ENCODE peak calls at places on chromosomes 4 and X, in four cellular contexts. One of them, this sample, is unnamed.

GRCh38 chrX:56761167-56761566 is 32.1 kb downstream of the NBDY start:
- DNase-seq in endothelial cell: no peak
- DNase-seq in brain microvascular endothelial cell: no peak
- DNase-seq in WTC11: no peak
- DNase-seq in this sample: no peak

GRCh38 chrX:70029790-70030189 is 19.9 kb downstream of the AWAT2 start:
- DNase-seq in brain microvascular endothelial cell: no peak
- DNase-seq in WTC11: no peak
- DNase-seq in endothelial cell: no peak
- DNase-seq in this sample: no peak

GRCh38 chr4:7903686-7904085 is 36.0 kb downstream of the AFAP1 start:
- DNase-seq in brain microvascular endothelial cell: no peak
- DNase-seq in WTC11: no peak
- DNase-seq in endothelial cell: no peak
- DNase-seq in this sample: no peak

GRCh38 chr4:38106301-38106700 is 146.1 kb downstream of the PTTG2 start:
- DNase-seq in WTC11: no peak
- DNase-seq in endothelial cell: no peak
- DNase-seq in brain microvascular endothelial cell: peak
- DNase-seq in this sample: no peak

GRCh38 chr4:104395219-104395618 is 99.5 kb downstream of the CXXC4 start:
- DNase-seq in brain microvascular endothelial cell: no peak
- DNase-seq in WTC11: no peak
- DNase-seq in endothelial cell: no peak
- DNase-seq in this sample: no peak

GRCh38 chr4:21304061-21304541 is 603.8 kb downstream of the PACRGL start:
- DNase-seq in brain microvascular endothelial cell: no peak
- DNase-seq in WTC11: peak
- DNase-seq in endothelial cell: peak
- DNase-seq in this sample: no peak

GRCh38 chr4:27692098-27692679 is 831.5 kb downstream of the STIM2 start:
- DNase-seq in endothelial cell: peak
- DNase-seq in brain microvascular endothelial cell: peak
- DNase-seq in WTC11: peak
- DNase-seq in this sample: peak

GRCh38 chrX:109691752-109692151 is 41.3 kb downstream of the ACSL4 start:
- DNase-seq in WTC11: no peak
- DNase-seq in endothelial cell: no peak
- DNase-seq in brain microvascular endothelial cell: no peak
- DNase-seq in this sample: no peak

GRCh38 chr4:56662782-56663468 is 18.2 kb downstream of the HOPX start:
- DNase-seq in WTC11: no peak
- DNase-seq in endothelial cell: no peak
- DNase-seq in brain microvascular endothelial cell: no peak
- DNase-seq in this sample: no peak

GRCh38 chr4:37802068-37802666 is 24.3 kb upstream of the PGM2 start:
- DNase-seq in brain microvascular endothelial cell: peak
- DNase-seq in endothelial cell: peak
- DNase-seq in WTC11: peak
- DNase-seq in this sample: no peak

GRCh38 chrX:108020631-108021030 is 24.2 kb upstream of the VSIG1 start:
- DNase-seq in brain microvascular endothelial cell: no peak
- DNase-seq in WTC11: no peak
- DNase-seq in endothelial cell: peak
- DNase-seq in this sample: peak

GRCh38 chr4:165369522-165369921 is 9.3 kb upstream of the CPE start:
- DNase-seq in brain microvascular endothelial cell: no peak
- DNase-seq in endothelial cell: no peak
- DNase-seq in WTC11: no peak
- DNase-seq in this sample: no peak

GRCh38 chr4:165368114-165368513 is 10.7 kb upstream of the CPE start:
- DNase-seq in WTC11: no peak
- DNase-seq in brain microvascular endothelial cell: no peak
- DNase-seq in endothelial cell: no peak
- DNase-seq in this sample: no peak

GRCh38 chr4:165364452-165365080 is 14.2 kb upstream of the CPE start:
- DNase-seq in endothelial cell: no peak
- DNase-seq in brain microvascular endothelial cell: no peak
- DNase-seq in WTC11: no peak
- DNase-seq in this sample: no peak

GRCh38 chr4:165368567-165368966 is 10.2 kb upstream of the CPE start:
- DNase-seq in brain microvascular endothelial cell: no peak
- DNase-seq in WTC11: no peak
- DNase-seq in endothelial cell: no peak
- DNase-seq in this sample: no peak

DNA sequence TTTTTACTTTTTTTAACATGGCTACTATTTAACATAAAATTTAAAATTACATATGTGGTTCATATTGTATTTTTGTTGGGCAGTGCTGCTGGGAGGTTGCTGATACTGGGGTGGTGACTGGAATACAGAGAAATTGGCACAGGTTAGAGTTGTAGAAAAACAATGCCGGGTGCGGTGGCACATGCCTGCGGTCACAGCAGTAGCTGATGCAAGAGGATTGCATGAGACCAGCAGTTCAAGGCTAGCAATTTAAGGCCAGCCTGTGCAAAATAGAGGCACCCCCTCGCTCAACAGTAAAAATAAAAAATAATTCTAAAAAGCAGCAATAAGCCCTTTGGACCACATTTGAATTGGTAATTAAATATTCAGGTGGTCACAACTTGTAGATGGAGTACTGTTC is 11.8 kb upstream of the CPE start:
- DNase-seq in endothelial cell: no peak
- DNase-seq in brain microvascular endothelial cell: no peak
- DNase-seq in WTC11: no peak
- DNase-seq in this sample: no peak
- TF ChIP-seq CTCF in endothelial cell: no peak
- TF ChIP-seq CTCF in brain microvascular endothelial cell: no peak
- TF ChIP-seq CTCF in WTC11: no peak
- TF ChIP-seq CTCF in this sample: no peak

GRCh38 chr4:83331959-83332358 is 2.7 kb downstream of the HPSE start:
- DNase-seq in endothelial cell: no peak
- DNase-seq in WTC11: no peak
- DNase-seq in brain microvascular endothelial cell: no peak
- DNase-seq in this sample: no peak

GRCh38 chr4:83326546-83326945 is 8.1 kb downstream of the HPSE start:
- DNase-seq in brain microvascular endothelial cell: no peak
- DNase-seq in endothelial cell: no peak
- DNase-seq in WTC11: no peak
- DNase-seq in this sample: no peak

GRCh38 chr4:83323136-83323535 is 11.5 kb downstream of the HPSE start:
- DNase-seq in WTC11: no peak
- DNase-seq in endothelial cell: no peak
- DNase-seq in brain microvascular endothelial cell: no peak
- DNase-seq in this sample: no peak

GRCh38 chr4:83329521-83330105 is 5.0 kb downstream of the HPSE start:
- DNase-seq in endothelial cell: no peak
- DNase-seq in WTC11: no peak
- DNase-seq in brain microvascular endothelial cell: peak
- DNase-seq in this sample: no peak

GRCh38 chr4:83328486-83328885 is 6.2 kb downstream of the HPSE start:
- DNase-seq in endothelial cell: no peak
- DNase-seq in WTC11: peak
- DNase-seq in brain microvascular endothelial cell: no peak
- DNase-seq in this sample: no peak
- TF ChIP-seq CTCF in endothelial cell: no peak
- TF ChIP-seq CTCF in WTC11: no peak
- TF ChIP-seq CTCF in brain microvascular endothelial cell: peak
- TF ChIP-seq CTCF in this sample: no peak

GRCh38 chrX:7069556-7069955 is 78.0 kb upstream of the STS start:
- DNase-seq in WTC11: no peak
- DNase-seq in endothelial cell: no peak
- DNase-seq in brain microvascular endothelial cell: no peak
- DNase-seq in this sample: no peak

GRCh38 chrX:7067266-7067665 is 80.2 kb upstream of the STS start:
- DNase-seq in WTC11: no peak
- DNase-seq in brain microvascular endothelial cell: no peak
- DNase-seq in endothelial cell: no peak
- DNase-seq in this sample: no peak

GRCh38 chrX:7071390-7071789 is 76.1 kb upstream of the STS start:
- DNase-seq in brain microvascular endothelial cell: no peak
- DNase-seq in endothelial cell: no peak
- DNase-seq in WTC11: no peak
- DNase-seq in this sample: no peak

GRCh38 chrX:7065473-7065872 is 82.0 kb upstream of the STS start:
- DNase-seq in endothelial cell: no peak
- DNase-seq in brain microvascular endothelial cell: no peak
- DNase-seq in WTC11: no peak
- DNase-seq in this sample: no peak

DNA sequence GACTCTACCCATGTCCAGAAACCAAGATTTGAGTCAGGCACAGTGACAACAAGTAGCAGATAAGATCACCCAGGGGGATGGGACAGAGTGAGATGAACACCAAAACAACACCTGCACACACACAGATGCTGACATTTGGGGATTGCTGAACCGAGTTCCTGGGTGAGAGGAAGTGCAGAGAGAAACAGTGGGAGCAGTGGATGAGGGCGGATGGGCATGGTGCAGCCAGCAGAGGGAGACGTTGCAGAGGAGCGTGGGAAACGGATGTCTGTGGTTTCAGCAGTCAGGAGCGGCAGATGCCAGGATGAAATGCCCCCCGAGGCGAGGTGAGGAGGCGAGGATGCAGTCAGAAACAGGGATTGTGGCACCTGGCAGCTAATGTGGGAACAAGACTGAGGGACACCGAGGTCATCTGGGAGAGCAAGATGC is 78.6 kb upstream of the STS start:
- DNase-seq in brain microvascular endothelial cell: peak
- DNase-seq in endothelial cell: peak
- DNase-seq in WTC11: peak
- DNase-seq in this sample: no peak
- TF ChIP-seq CTCF in brain microvascular endothelial cell: peak
- TF ChIP-seq CTCF in endothelial cell: no peak
- TF ChIP-seq CTCF in WTC11: no peak
- TF ChIP-seq CTCF in this sample: peak

GRCh38 chr4:158444621-158445020 is 77.1 kb upstream of the RXFP1 start:
- DNase-seq in endothelial cell: no peak
- DNase-seq in brain microvascular endothelial cell: no peak
- DNase-seq in WTC11: no peak
- DNase-seq in this sample: no peak
- TF ChIP-seq CTCF in endothelial cell: no peak
- TF ChIP-seq CTCF in brain microvascular endothelial cell: no peak
- TF ChIP-seq CTCF in WTC11: no peak
- TF ChIP-seq CTCF in this sample: no peak

DNA sequence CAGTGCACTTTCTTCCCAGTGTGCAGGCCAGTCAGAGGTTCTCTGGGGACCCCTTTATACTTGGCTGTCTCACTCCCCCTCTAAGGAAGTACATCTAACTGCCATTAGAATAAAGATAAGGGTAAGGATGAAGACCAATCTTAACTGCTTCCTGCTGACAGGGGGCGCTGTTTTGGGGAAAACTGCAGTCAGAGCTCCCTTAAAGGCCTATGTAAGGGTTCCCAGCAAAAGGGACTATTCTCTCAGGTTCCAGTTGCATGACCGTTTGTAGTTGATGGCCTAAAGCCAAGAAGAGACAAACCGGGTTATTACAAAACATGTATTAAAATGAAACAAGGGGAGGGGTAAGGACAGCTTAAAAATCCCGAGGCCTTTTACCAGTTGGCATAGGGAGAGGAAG is 115.6 kb upstream of the SPIN4 start:
- DNase-seq in endothelial cell: no peak
- DNase-seq in WTC11: no peak
- DNase-seq in brain microvascular endothelial cell: no peak
- DNase-seq in this sample: no peak
- TF ChIP-seq CTCF in endothelial cell: no peak
- TF ChIP-seq CTCF in WTC11: no peak
- TF ChIP-seq CTCF in brain microvascular endothelial cell: peak
- TF ChIP-seq CTCF in this sample: no peak

DNA sequence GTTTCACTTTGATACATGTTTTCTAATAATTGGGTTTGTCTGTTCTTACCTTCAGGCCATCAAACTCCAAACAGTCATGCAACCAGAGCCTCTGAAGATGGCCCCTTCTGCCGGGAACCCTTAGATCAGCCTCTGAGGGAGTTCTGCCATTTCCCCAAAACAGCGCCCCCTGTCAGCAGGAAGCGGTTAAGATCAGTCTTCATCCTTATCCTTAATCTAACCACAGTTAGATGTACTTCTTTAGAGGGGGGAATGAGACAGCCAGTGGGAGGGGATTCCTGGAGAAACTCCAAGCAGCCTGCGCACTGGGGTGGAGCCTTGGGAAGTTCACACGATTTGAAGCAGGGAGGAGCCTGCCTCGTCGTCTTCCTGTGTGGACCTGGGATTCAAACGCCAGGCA is 185.4 kb downstream of the INPP4B start:
- DNase-seq in endothelial cell: no peak
- DNase-seq in WTC11: peak
- DNase-seq in brain microvascular endothelial cell: no peak
- DNase-seq in this sample: no peak
- TF ChIP-seq CTCF in endothelial cell: no peak
- TF ChIP-seq CTCF in WTC11: peak
- TF ChIP-seq CTCF in brain microvascular endothelial cell: peak
- TF ChIP-seq CTCF in this sample: no peak

This sample was measured in GM13977.